ENCODE peak calls at places on chromosomes 11 and 22, in four cellular contexts. K, Q, X and E are unnamed samples.

GRCh38 chr11:12411806-12412727 is 34.7 kb downstream of the PARVA start:
- DNase-seq in K (peak), Q (peak), X (peak), E (peak)

GRCh38 chr11:32704775-32705174 is 89.7 kb downstream of the CCDC73 start:
- DNase-seq in K (no peak), Q (no peak), X (no peak), E (no peak)

GRCh38 chr11:58058276-58059010 is 27.7 kb downstream of the OR6Q1 start:
- DNase-seq in K (no peak), Q (peak), X (no peak), E (peak)

GRCh38 chr22:29503811-29504372 is 23.9 kb downstream of the NEFH start:
- DNase-seq in K (no peak), Q (no peak), X (peak), E (no peak)

GRCh38 chr11:79437981-79438630 is 2.7 kb downstream of the TENM4 start:
- DNase-seq in K (no peak), Q (no peak), X (peak), E (peak)

GRCh38 chr22:44823396-44823795 is 71.0 kb downstream of the ARHGAP8 start:
- DNase-seq in K (no peak), Q (no peak), X (no peak), E (no peak)

GRCh38 chr22:44459041-44459440 is 39.0 kb downstream of the RTL6 start:
- DNase-seq in K (no peak), Q (no peak), X (no peak), E (no peak)

GRCh38 chr11:46669606-46670243 is 30.7 kb downstream of the ARHGAP1 start:
- DNase-seq in K (no peak), Q (no peak), X (no peak), E (no peak)

GRCh38 chr11:91794146-91794545 is 430.5 kb upstream of the FAT3 start:
- DNase-seq in K (no peak), Q (no peak), X (no peak), E (no peak)